ENCODE peak calls at places on chromosomes 16 and 17, in four cellular contexts. H is H9, S is H1, Y is IMR-90. V is an unnamed sample.

GRCh38 chr17:68777243-68777855 is 176.2 kb upstream of the FAM20A start:
- DNase-seq in H (peak), Y (peak), S (no peak), V (peak)

GRCh38 chr17:15341966-15342365 is 569 bp upstream of the TEKT3 start:
- DNase-seq in S (no peak), H (no peak), Y (no peak), V (no peak)

GRCh38 chr16:30699615-30700099 is 686 bp downstream of the SRCAP start:
- DNase-seq in S (no peak), H (no peak), Y (no peak), V (peak)

GRCh38 chr16:88639231-88640038 is 1.1 kb downstream of the IL17C start:
- DNase-seq in Y (no peak), S (no peak), H (peak), V (peak)

GRCh38 chr17:31677681-31678080 is 181.4 kb downstream of the COPRS start:
- DNase-seq in S (no peak), H (peak), Y (no peak), V (no peak)

GRCh38 chr17:33292184-33292980 is 713 bp downstream of the ASIC2 start:
- DNase-seq in S (peak), H (peak), Y (peak), V (peak)

GRCh38 chr17:6456914-6457687 is 12.8 kb downstream of the PIMREG start:
- DNase-seq in S (no peak), Y (peak), H (peak), V (peak)

GRCh38 chr16:51407199-51407598 is 256.1 kb upstream of the SALL1 start:
- DNase-seq in S (no peak), Y (no peak), H (no peak), V (no peak)

GRCh38 chr16:85905110-85906095 is 6.4 kb downstream of the IRF8 start:
- DNase-seq in H (no peak), S (no peak), Y (no peak), V (no peak)

GRCh38 chr16:48326937-48327336 is 58.3 kb downstream of the SIAH1 start:
- DNase-seq in S (no peak), H (no peak), Y (no peak), V (no peak)

GRCh38 chr16:48608871-48609452 is 1.0 kb downstream of the N4BP1 start:
- DNase-seq in H (no peak), S (no peak), Y (no peak), V (peak)

GRCh38 chr17:81528384-81528650 is 140 bp downstream of the FSCN2 start:
- DNase-seq in S (no peak), Y (no peak), H (no peak), V (no peak)

GRCh38 chr16:88638323-88639230 is at the start of gene IL17C:
- DNase-seq in Y (no peak), H (peak), S (no peak), V (no peak)

GRCh38 chr17:27533874-27534815 is 77.9 kb downstream of the KSR1 start:
- DNase-seq in H (peak), Y (peak), S (no peak), V (peak)

GRCh38 chr17:29096094-29096493 is 53.2 kb downstream of the PIPOX start:
- DNase-seq in H (no peak), S (no peak), Y (no peak), V (no peak)

GRCh38 chr17:7383371-7383741 is 2.5 kb downstream of the TNK1 start:
- DNase-seq in Y (no peak), S (no peak), H (no peak), V (no peak)

GRCh38 chr17:28702752-28703150 is 8.9 kb downstream of the PROCA1 start:
- DNase-seq in H (no peak), Y (no peak), S (no peak), V (no peak)

GRCh38 chr16:20886320-20886719 is 13.8 kb downstream of the DCUN1D3 start:
- DNase-seq in S (no peak), H (no peak), Y (no peak), V (no peak)

GRCh38 chr17:18985475-18985874 is 19.1 kb downstream of the FAM83G start:
- DNase-seq in Y (no peak), H (no peak), S (no peak), V (no peak)

GRCh38 chr17:18981642-18982424 is 22.7 kb downstream of the FAM83G start:
- DNase-seq in S (no peak), H (no peak), Y (peak), V (peak)

GRCh38 chr17:18987230-18987610 is 17.3 kb downstream of the FAM83G start:
- DNase-seq in Y (no peak), S (no peak), H (no peak), V (no peak)

GRCh38 chr17:18986541-18987229 is 17.9 kb downstream of the FAM83G start:
- DNase-seq in S (no peak), H (no peak), Y (no peak), V (no peak)

DNA sequence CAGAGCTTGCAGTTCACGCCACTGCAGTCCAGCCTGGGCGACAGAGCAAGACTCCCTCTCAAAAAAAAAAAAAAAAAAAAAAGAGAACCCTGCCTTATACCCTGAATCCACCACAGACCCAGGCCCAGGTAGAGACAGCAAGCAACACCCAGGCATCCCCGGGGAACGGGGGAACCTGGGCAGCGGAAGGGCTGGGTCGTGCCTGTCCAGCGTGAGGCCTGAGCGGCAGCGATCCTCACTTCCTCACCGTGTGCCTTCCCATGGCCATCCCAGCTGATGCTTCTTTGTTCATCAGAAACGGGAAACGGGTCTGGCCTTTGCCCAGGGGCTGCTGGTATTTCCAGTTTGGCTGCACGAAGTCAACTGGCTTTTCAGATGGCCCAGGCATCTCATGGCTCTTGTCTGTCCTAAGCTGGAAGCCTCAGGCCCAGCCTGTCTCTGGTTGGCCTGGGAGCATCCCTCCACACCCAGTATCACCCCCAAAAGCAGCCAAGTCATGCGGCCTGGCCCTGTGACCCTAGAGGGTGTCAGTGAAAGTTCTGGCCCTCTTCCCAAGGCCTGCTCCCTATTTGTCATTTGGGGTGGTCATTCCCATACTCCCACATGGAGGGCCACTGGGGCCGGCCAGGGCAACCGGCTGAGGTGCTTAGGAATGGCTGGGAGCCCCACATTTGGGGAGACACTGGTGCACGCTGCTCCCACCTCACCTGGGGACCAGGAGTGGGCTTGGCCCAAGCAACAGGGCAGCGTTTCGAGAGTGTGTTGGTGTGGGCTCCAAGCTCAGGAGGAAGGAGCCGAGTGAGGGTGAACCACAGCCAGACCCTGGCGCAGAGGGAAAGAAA is 20.1 kb downstream of the FAM83G start:
- DNase-seq in Y (no peak), H (no peak), S (no peak), V (no peak)
- H3K56ac ChIP-seq in Y (no peak), H (no peak), S (no peak), V (no peak)

GRCh38 chr16:65274576-65274975 is 152.7 kb upstream of the CDH11 start:
- DNase-seq in S (no peak), Y (no peak), H (no peak), V (no peak)
- H4K8ac ChIP-seq in S (no peak), Y (no peak), H (no peak), V (no peak)

DNA sequence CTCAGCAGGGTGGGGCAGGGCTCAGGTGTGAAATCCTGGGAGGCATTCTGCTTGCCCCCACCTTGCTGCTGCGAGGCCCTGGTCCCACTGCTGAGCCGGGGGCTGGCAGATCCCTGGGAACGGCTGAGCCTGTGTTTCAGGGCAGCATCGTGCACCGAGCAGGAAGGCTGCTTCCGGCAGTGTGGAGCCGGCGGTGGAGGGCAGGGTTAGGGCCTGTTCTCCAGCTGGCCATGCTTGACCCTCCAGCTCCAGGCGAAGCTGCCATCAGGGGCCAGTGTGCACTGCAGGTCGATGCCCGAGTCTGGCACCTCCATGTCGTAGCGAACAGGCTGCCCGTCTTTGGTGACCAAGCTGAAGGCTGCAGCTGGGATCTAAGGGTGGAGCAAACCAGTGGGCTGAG is 2.5 kb upstream of the SPATA32 start:
- DNase-seq in Y (no peak), H (no peak), S (no peak), V (no peak)
- H3K23ac ChIP-seq in Y (no peak), H (no peak), S (no peak), V (no peak)

GRCh38 chr17:67026341-67026740 is 18.0 kb upstream of the CACNG1 start:
- DNase-seq in H (no peak), Y (no peak), S (no peak), V (peak)
- H3K56ac ChIP-seq in H (no peak), Y (no peak), S (peak), V (no peak)

GRCh38 chr17:48612456-48612853 is 1.6 kb upstream of the HOXB7 start:
- DNase-seq in Y (peak), S (no peak), H (no peak), V (no peak)
- H4K8ac ChIP-seq in Y (peak), S (no peak), H (no peak), V (no peak)

GRCh38 chr17:42698736-42699414 is 16.5 kb downstream of the CNTNAP1 start:
- DNase-seq in Y (peak), H (no peak), S (no peak), V (peak)
- H3K23ac ChIP-seq in Y (no peak), H (no peak), S (no peak), V (no peak)

GRCh38 chr17:72614871-72615626 is 477.4 kb downstream of the SLC39A11 start:
- DNase-seq in H (no peak), Y (peak), S (no peak), V (peak)

GRCh38 chr17:72611172-72611571 is 481.3 kb downstream of the SLC39A11 start:
- DNase-seq in S (no peak), Y (no peak), H (no peak), V (no peak)

GRCh38 chr17:72615627-72615991 is 476.9 kb downstream of the SLC39A11 start:
- DNase-seq in H (no peak), Y (no peak), S (no peak), V (no peak)

GRCh38 chr17:72614476-72614870 is 478.0 kb downstream of the SLC39A11 start:
- DNase-seq in H (no peak), S (no peak), Y (no peak), V (no peak)

GRCh38 chr17:72613411-72614292 is 478.8 kb downstream of the SLC39A11 start:
- DNase-seq in H (no peak), S (no peak), Y (peak), V (no peak)
- H3K56ac ChIP-seq in H (no peak), S (no peak), Y (no peak), V (no peak)

GRCh38 chr17:47875586-47875985 is 20.4 kb upstream of the SP2 start:
- DNase-seq in S (no peak), H (no peak), Y (no peak), V (no peak)
- H4K8ac ChIP-seq in S (no peak), H (no peak), Y (no peak), V (no peak)